ENCODE peak calls at places on chromosomes 3 and 15, in nine cellular contexts. I, G, P, Q, L, N, B, E and M are unnamed samples.

GRCh38 chr3:113231391-113231790 is 20.0 kb downstream of the BOC start:
- DNase-seq in I (peak), G (no peak), P (no peak), Q (no peak), L (no peak), N (no peak), B (no peak), E (no peak), M (no peak)

GRCh38 chr15:66883322-66883911 is 181.4 kb downstream of the SMAD6 start:
- DNase-seq in I (peak), G (no peak), P (no peak), Q (peak), L (peak), N (no peak), B (no peak), E (no peak), M (peak)

GRCh38 chr3:107524214-107525100 is 1.7 kb downstream of the BBX start:
- DNase-seq in I (peak), G (peak), P (peak), Q (peak), L (peak), N (no peak), B (peak), E (peak), M (no peak)

GRCh38 chr3:168088106-168088722 is 7.5 kb downstream of the GOLIM4 start:
- DNase-seq in I (peak), G (no peak), P (no peak), Q (no peak), L (peak), N (no peak), B (no peak), E (no peak), M (no peak)

GRCh38 chr15:40226739-40227138 is 12.1 kb upstream of the PAK6 start:
- DNase-seq in I (no peak), G (no peak), P (no peak), Q (no peak), L (no peak), N (no peak), B (no peak), E (no peak), M (no peak)

GRCh38 chr15:30922469-30923311 is 19.0 kb downstream of the FAN1 start:
- DNase-seq in I (no peak), G (no peak), P (no peak), Q (peak), L (peak), N (no peak), B (no peak), E (no peak), M (no peak)

GRCh38 chr3:136994772-136995516 is 37.2 kb downstream of the IL20RB start:
- DNase-seq in I (peak), G (no peak), P (no peak), Q (peak), L (peak), N (no peak), B (no peak), E (peak), M (no peak)

GRCh38 chr15:62888628-62889027 is 153.9 kb upstream of the TPM1 start:
- DNase-seq in I (peak), G (no peak), P (no peak), Q (no peak), L (no peak), N (no peak), B (no peak), E (no peak), M (no peak)

GRCh38 chr3:161781381-161781780 is 284.8 kb downstream of the OTOL1 start:
- DNase-seq in I (no peak), G (no peak), P (no peak), Q (no peak), L (no peak), N (no peak), B (no peak), E (no peak), M (no peak)

GRCh38 chr15:52261498-52262242 is 33.9 kb downstream of the MYO5C start:
- DNase-seq in I (peak), G (no peak), P (peak), Q (no peak), L (peak), N (peak), B (peak), E (no peak), M (no peak)

GRCh38 chr3:34856081-34856480 is 783.2 kb upstream of the ARPP21 start:
- DNase-seq in I (no peak), G (no peak), P (no peak), Q (no peak), L (no peak), N (no peak), B (no peak), E (no peak), M (no peak)

GRCh38 chr3:70981252-70981933 is 602.1 kb downstream of the FOXP1 start:
- DNase-seq in I (no peak), G (no peak), P (no peak), Q (no peak), L (no peak), N (no peak), B (no peak), E (no peak), M (no peak)

GRCh38 chr15:47514251-47514652 is 203.1 kb upstream of the SEMA6D start:
- DNase-seq in I (peak), G (no peak), P (no peak), Q (no peak), L (no peak), N (no peak), B (no peak), E (no peak), M (no peak)

GRCh38 chr3:134495980-134496379 is 10.1 kb downstream of the CEP63 start:
- DNase-seq in I (no peak), G (no peak), P (no peak), Q (no peak), L (no peak), N (no peak), B (no peak), E (no peak), M (no peak)

GRCh38 chr15:80958818-80959495 is 30.7 kb downstream of the MESD start:
- DNase-seq in I (no peak), G (no peak), P (no peak), Q (no peak), L (no peak), N (no peak), B (no peak), E (no peak), M (no peak)

GRCh38 chr3:24683511-24684384 is 189.1 kb upstream of the THRB start:
- DNase-seq in I (peak), G (no peak), P (no peak), Q (no peak), L (peak), N (no peak), B (no peak), E (peak), M (no peak)

GRCh38 chr15:77028451-77029165 is 33.7 kb downstream of the PSTPIP1 start:
- DNase-seq in I (no peak), G (no peak), P (no peak), Q (no peak), L (no peak), N (no peak), B (no peak), E (no peak), M (no peak)

GRCh38 chr15:35321926-35322325 is 224.0 kb downstream of the DPH6 start:
- DNase-seq in I (no peak), G (no peak), P (no peak), Q (no peak), L (peak), N (no peak), B (no peak), E (no peak), M (no peak)

GRCh38 chr3:154022603-154023002 is 98.6 kb upstream of the ARHGEF26 start:
- DNase-seq in I (no peak), G (no peak), P (no peak), Q (no peak), L (peak), N (no peak), B (no peak), E (no peak), M (no peak)

GRCh38 chr15:74037171-74038117 is 42.9 kb downstream of the PML start:
- DNase-seq in I (no peak), G (no peak), P (no peak), Q (no peak), L (no peak), N (no peak), B (no peak), E (no peak), M (no peak)

GRCh38 chr3:165839296-165840076 is 2.3 kb upstream of the BCHE start:
- DNase-seq in I (no peak), G (no peak), P (no peak), Q (no peak), L (no peak), N (no peak), B (no peak), E (no peak), M (peak)